ENCODE peak calls at places on chromosomes 12 and 14, in six cellular contexts. Z, X, J, C, F and B are unnamed samples. For H3K9me3, the result is how much of the 10 kb centered on the place peaks cover.

GRCh38 chr14:65958664-65959562 is 527.3 kb upstream of the CCDC196 start:
- DNase-seq in X (no peak), J (no peak), F (no peak), C (peak), Z (peak), B (no peak)

GRCh38 chr12:67988600-67988999 is 647 bp upstream of the IFNG-AS1 start:
- DNase-seq in F (no peak), Z (no peak), J (no peak), X (no peak), C (no peak), B (no peak)

GRCh38 chr14:103871596-103872480 is 24.5 kb upstream of the PPP1R13B start:
- DNase-seq in F (peak), J (no peak), Z (no peak), X (peak), C (no peak), B (no peak)

GRCh38 chr12:15928870-15929571 is 17.9 kb downstream of the DERA start:
- DNase-seq in X (no peak), Z (peak), C (no peak), F (no peak), J (no peak), B (no peak)

GRCh38 chr12:6183689-6184441 is 16.3 kb upstream of the CD9 start:
- DNase-seq in F (no peak), J (no peak), Z (no peak), X (no peak), C (no peak), B (peak)

GRCh38 chr12:53696655-53697321 is 20.9 kb upstream of the ATP5MC2 start:
- DNase-seq in Z (no peak), X (no peak), C (no peak), J (no peak), F (no peak), B (no peak)

GRCh38 chr14:47857646-47858045 is 182.2 kb upstream of the MDGA2 start:
- DNase-seq in X (no peak), Z (no peak), J (no peak), C (no peak), F (no peak), B (no peak)

GRCh38 chr14:37443461-37443860 is 151.6 kb downstream of the FOXA1 start:
- DNase-seq in C (no peak), X (no peak), Z (no peak), F (no peak), J (no peak), B (no peak)

GRCh38 chr12:10052111-10052913 is 21.8 kb downstream of the CLEC9A start:
- DNase-seq in F (no peak), Z (no peak), J (no peak), C (no peak), X (no peak), B (no peak)

GRCh38 chr14:90578283-90578985 is 181.6 kb downstream of the CALM1 start:
- DNase-seq in Z (no peak), F (no peak), X (no peak), C (no peak), J (no peak), B (no peak)

GRCh38 chr14:63840981-63841380 is 11.8 kb upstream of the SYNE2 start:
- DNase-seq in Z (peak), X (peak), F (no peak), C (no peak), J (no peak), B (no peak)

GRCh38 chr12:118355838-118356237 is 16.9 kb downstream of the TAOK3 start:
- DNase-seq in Z (no peak), X (no peak), F (no peak), J (no peak), C (no peak), B (no peak)

GRCh38 chr12:74980510-74980909 is 229.1 kb downstream of the KCNC2 start:
- DNase-seq in J (no peak), F (no peak), X (no peak), C (no peak), Z (peak), B (no peak)

GRCh38 chr12:131348226-131349010 is 362.5 kb upstream of the SFSWAP start:
- DNase-seq in X (no peak), C (no peak), F (no peak), J (no peak), Z (no peak), B (no peak)

GRCh38 chr12:107875772-107876171 is 101.3 kb downstream of the ASCL4 start:
- DNase-seq in Z (no peak), J (no peak), F (no peak), X (no peak), C (no peak), B (no peak)

GRCh38 chr14:22980672-22981089 is 1.7 kb downstream of the AJUBA start:
- DNase-seq in J (no peak), F (peak), X (peak), C (no peak), Z (peak), B (peak)

GRCh38 chr12:9347328-9348127 is 139.3 kb upstream of the PZP start:
- DNase-seq in J (no peak), F (no peak), X (no peak), Z (no peak), C (peak), B (peak)

GRCh38 chr12:42462486-42462885 is 127.1 kb downstream of the PRICKLE1 start:
- DNase-seq in Z (no peak), C (no peak), X (no peak), J (no peak), F (no peak), B (no peak)

GRCh38 chr12:131613678-131614077 is 97.2 kb upstream of the SFSWAP start:
- DNase-seq in Z (no peak), C (no peak), X (no peak), F (no peak), J (no peak), B (no peak)

GRCh38 chr12:111788178-111788654 is 21.5 kb downstream of the ALDH2 start:
- DNase-seq in J (no peak), F (no peak), C (no peak), Z (peak), X (no peak), B (no peak)

GRCh38 chr14:71119075-71119474 is 211.8 kb downstream of the PCNX1 start:
- DNase-seq in X (no peak), F (no peak), Z (no peak), J (no peak), C (no peak), B (peak)

GRCh38 chr12:11535127-11535526 is 114.3 kb upstream of the ETV6 start:
- DNase-seq in Z (no peak), F (no peak), C (no peak), J (no peak), X (no peak), B (no peak)

GRCh38 chr12:52056801-52057613 is 5.8 kb downstream of the NR4A1 start:
- DNase-seq in J (no peak), F (no peak), C (no peak), X (no peak), Z (no peak), B (no peak)

GRCh38 chr14:70641548-70642312 is at the start of gene TTC9:
- DNase-seq in J (no peak), F (no peak), C (no peak), Z (peak), X (peak), B (no peak)

DNA sequence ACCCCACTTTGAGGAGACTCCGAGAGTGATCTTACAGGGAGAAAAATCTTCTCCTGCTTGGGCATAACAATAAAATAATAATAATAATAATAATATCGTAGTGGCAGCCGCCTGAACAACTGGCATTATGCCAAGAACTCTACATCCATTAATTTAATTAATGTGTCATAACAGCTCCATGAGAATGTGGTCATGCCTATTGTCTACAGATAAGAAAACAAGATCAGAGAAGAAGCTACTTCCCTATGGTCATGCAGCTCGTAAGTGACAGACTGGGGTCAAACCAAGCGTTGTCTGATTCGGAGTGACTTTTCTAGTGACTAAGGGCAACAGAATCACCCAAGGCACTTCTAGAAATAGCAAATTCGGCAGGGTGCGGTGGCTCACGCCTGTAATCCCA is 11.8 kb downstream of the PROX2 start:
- DNase-seq in C (no peak), Z (no peak), F (no peak), J (no peak), X (no peak), B (no peak)
- H3K9me3 ChIP-seq in C (under half), Z (under half), F (under half), J (under half), X (under half), B (under half)

GRCh38 chr12:94010307-94010706 is 138.1 kb upstream of the PLXNC1 start:
- DNase-seq in C (no peak), J (no peak), Z (no peak), X (no peak), F (no peak), B (no peak)

DNA sequence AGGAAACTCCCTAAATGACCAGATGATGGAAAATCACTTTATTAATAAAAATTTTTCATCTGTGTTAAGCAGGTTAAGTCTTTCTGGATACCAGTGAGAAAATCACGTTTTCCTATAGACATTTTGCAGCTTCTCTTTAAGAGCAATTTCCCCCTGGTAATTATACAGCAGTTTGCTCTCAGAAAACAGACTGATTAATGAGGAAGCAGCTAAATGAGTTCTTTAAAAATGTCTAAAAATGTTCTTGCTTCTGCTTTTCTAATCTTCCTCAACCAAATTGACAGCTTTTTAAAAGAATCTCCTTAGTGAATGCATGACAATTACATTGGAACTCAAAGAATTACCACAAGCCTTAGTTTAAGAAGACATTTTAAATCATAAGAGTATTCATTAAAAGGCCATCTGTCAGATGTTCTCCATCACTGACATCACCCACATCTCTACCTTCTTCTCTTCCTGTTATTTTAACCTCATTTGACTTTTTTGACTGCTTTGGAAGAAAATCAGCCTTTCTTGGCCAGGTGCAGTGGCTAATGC is 135.8 kb upstream of the PLXNC1 start:
- DNase-seq in C (no peak), Z (no peak), F (no peak), J (no peak), X (no peak), B (no peak)
- H3K27ac ChIP-seq in C (no peak), Z (no peak), F (no peak), J (no peak), X (no peak), B (no peak)

DNA sequence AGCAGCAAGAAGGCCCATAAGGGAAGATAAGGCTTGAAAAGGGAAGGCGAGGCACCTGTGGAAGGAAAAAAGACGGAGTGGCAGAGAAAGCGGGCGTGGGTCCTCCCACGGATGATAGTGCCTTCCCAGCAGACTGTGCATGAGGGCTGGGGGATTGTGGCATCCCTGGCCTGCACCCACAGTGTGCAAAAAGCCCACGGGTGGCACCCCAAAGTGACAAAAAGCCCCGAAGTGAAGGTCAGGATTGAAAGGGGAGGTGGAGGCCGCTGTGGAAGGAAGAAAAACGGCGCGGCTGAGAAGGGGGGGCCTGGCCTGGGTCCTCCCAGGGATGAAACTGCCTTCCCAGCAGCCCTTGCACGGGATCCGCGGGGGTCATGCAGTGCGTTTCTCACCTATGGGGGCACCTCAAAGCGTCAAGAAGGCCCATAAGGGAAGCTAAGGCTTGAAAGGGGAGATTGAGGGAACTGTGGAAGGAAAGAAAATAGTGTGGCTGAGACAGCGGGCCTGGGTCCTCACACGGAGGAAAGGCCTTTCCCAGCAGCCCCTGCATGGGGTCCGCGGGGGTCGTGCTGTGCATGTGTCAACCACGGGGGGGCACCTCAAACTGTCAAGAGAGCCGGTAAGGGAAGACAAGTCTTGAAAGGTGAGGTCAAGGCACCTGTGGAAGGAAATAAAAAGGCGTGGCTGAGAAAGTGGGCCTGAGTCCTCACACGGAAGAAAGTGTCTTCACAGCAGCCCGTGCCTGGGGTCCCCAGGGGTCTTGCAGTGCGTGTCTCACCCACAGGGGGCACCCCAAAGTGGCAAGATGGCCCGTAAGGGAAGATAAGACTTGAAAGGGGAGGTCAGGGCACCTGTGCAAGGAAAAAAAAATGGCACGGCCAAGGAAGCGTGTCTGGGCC is 274.1 kb downstream of the ALG10 start:
- DNase-seq in J (no peak), Z (no peak), X (peak), F (no peak), C (no peak), B (no peak)
- H3K9me3 ChIP-seq in J (under half), Z (under half), X (under half), F (under half), C (under half), B (half or more)

GRCh38 chr14:33556382-33557121 is 394.3 kb downstream of the EGLN3 start:
- DNase-seq in Z (no peak), C (no peak), X (no peak), F (no peak), J (no peak), B (peak)
- H3K27ac ChIP-seq in Z (no peak), C (no peak), X (no peak), F (no peak), J (no peak), B (no peak)

GRCh38 chr12:38155526-38156496 is 160.8 kb upstream of the ALG10B start:
- DNase-seq in C (no peak), Z (no peak), F (no peak), J (no peak), X (no peak), B (no peak)

GRCh38 chr12:38156497-38157245 is 159.9 kb upstream of the ALG10B start:
- DNase-seq in F (no peak), J (no peak), Z (no peak), C (no peak), X (no peak), B (no peak)

GRCh38 chr12:38157933-38158401 is 158.6 kb upstream of the ALG10B start:
- DNase-seq in J (no peak), X (no peak), F (no peak), C (no peak), Z (no peak), B (no peak)

GRCh38 chr12:38158428-38159091 is 158.0 kb upstream of the ALG10B start:
- DNase-seq in F (no peak), X (no peak), C (no peak), Z (no peak), J (no peak), B (no peak)

GRCh38 chr12:38157274-38157932 is 159.2 kb upstream of the ALG10B start:
- DNase-seq in F (no peak), Z (no peak), X (no peak), C (no peak), J (no peak), B (no peak)
- H3K9me3 ChIP-seq in F (under half), Z (under half), X (under half), C (under half), J (under half), B (under half)

GRCh38 chr12:90281156-90281868 is 572.7 kb upstream of the ATP2B1 start:
- DNase-seq in F (no peak), J (no peak), Z (no peak), X (no peak), C (no peak), B (no peak)

GRCh38 chr12:90275088-90275487 is 566.5 kb upstream of the ATP2B1 start:
- DNase-seq in F (no peak), C (no peak), J (no peak), X (no peak), Z (no peak), B (no peak)

GRCh38 chr12:90280033-90280432 is 571.4 kb upstream of the ATP2B1 start:
- DNase-seq in C (no peak), X (no peak), F (no peak), J (no peak), Z (no peak), B (peak)

DNA sequence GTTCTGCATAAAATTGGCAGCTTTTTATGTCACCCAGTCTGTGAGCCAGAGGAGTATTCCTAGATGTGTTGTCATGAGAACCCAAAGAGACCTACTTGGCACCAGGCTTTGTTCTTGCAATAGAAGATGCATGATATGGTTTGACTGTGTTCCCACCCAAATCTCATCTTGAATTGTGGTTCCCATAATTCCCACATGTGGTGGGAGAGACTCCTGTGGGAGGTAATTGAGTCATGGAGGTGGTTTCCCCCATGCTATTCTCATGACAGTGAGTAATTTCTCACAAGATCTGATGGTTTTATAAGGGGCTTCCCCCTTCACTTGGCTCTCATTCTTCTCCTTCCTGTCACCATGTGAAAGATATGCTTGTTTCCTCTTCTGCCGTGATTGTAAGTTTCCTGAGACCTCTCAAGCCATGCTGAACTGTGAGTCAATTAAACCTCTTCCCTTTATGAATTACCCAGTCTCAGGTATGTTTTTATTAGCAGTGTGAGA is 572.0 kb upstream of the ATP2B1 start:
- DNase-seq in J (no peak), X (no peak), Z (no peak), C (no peak), F (no peak), B (peak)
- H3K27ac ChIP-seq in J (no peak), X (no peak), Z (no peak), C (no peak), F (no peak), B (no peak)

DNA sequence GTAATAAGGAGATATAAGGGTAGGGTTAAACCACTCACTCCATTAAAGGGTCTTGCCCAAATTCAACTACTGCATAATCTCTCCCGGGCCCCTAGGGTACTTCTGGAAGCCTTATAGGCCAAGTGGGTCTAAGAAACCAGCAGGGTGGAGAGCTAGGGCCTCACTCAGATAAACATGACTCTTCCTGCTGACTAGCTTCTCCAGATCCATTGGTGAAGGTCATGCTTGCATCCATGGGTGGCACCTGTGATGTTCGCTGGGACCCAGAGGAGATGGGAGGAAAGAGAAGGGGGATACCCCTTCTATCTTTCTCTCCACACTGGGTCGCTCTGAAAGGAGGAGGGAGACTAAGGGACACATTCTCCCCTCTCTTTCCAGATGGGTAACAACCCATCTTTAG is 36.1 kb upstream of the HIGD1C start:
- DNase-seq in C (peak), J (no peak), F (no peak), X (no peak), Z (no peak), B (no peak)
- H3K9me3 ChIP-seq in C (under half), J (under half), F (under half), X (under half), Z (under half), B (under half)